ENCODE peak calls at places on chromosomes 6 and 20, in six cellular contexts. One of them, this sample, is unnamed.

GRCh38 chr6:113082691-113083090 is 735.6 kb downstream of the RFPL4B start:
- DNase-seq in esophagus muscularis mucosa: no peak
- DNase-seq in aorta: no peak
- DNase-seq in neuronal stem cell: no peak
- DNase-seq in DND-41: no peak
- DNase-seq in heart right ventricle: no peak
- DNase-seq in this sample: no peak

GRCh38 chr6:12011276-12012112 is 618 bp upstream of the HIVEP1 start:
- DNase-seq in esophagus muscularis mucosa: peak; percentile 100
- DNase-seq in heart right ventricle: peak; percentile 97
- DNase-seq in neuronal stem cell: peak; percentile 94
- DNase-seq in DND-41: peak; percentile 91
- DNase-seq in aorta: peak; percentile 99
- DNase-seq in this sample: peak; percentile 95

GRCh38 chr20:2137552-2138201 is 36.0 kb downstream of the STK35 start:
- DNase-seq in neuronal stem cell: no peak
- DNase-seq in heart right ventricle: no peak
- DNase-seq in DND-41: no peak
- DNase-seq in aorta: no peak
- DNase-seq in esophagus muscularis mucosa: no peak
- DNase-seq in this sample: no peak

GRCh38 chr20:54822407-54822806 is 347.0 kb downstream of the DOK5 start:
- DNase-seq in DND-41: no peak
- DNase-seq in aorta: no peak
- DNase-seq in heart right ventricle: no peak
- DNase-seq in neuronal stem cell: no peak
- DNase-seq in esophagus muscularis mucosa: no peak
- DNase-seq in this sample: no peak

GRCh38 chr6:157814883-157815282 is 8.2 kb upstream of the SNX9 start:
- DNase-seq in aorta: no peak
- DNase-seq in heart right ventricle: no peak
- DNase-seq in esophagus muscularis mucosa: no peak
- DNase-seq in DND-41: peak; percentile 71
- DNase-seq in neuronal stem cell: no peak
- DNase-seq in this sample: no peak

GRCh38 chr6:88629838-88630462 is 333.5 kb downstream of the RNGTT start:
- DNase-seq in heart right ventricle: no peak
- DNase-seq in aorta: no peak
- DNase-seq in neuronal stem cell: peak; percentile 3
- DNase-seq in esophagus muscularis mucosa: no peak
- DNase-seq in DND-41: peak; percentile 84
- DNase-seq in this sample: no peak

GRCh38 chr20:1566701-1567100 is 9.2 kb upstream of the SIRPD start:
- DNase-seq in DND-41: no peak
- DNase-seq in heart right ventricle: no peak
- DNase-seq in neuronal stem cell: no peak
- DNase-seq in esophagus muscularis mucosa: no peak
- DNase-seq in aorta: no peak
- DNase-seq in this sample: no peak

GRCh38 chr6:33213166-33213988 is 5.1 kb downstream of the RING1 start:
- DNase-seq in aorta: peak; percentile 86
- DNase-seq in heart right ventricle: no peak
- DNase-seq in neuronal stem cell: no peak
- DNase-seq in DND-41: no peak
- DNase-seq in esophagus muscularis mucosa: no peak
- DNase-seq in this sample: no peak

GRCh38 chr6:31958741-31959739 is at the start of the genes NELFE and SKIC2:
- DNase-seq in aorta: peak; percentile 100
- DNase-seq in DND-41: peak; percentile 99
- DNase-seq in esophagus muscularis mucosa: peak; percentile 99
- DNase-seq in neuronal stem cell: peak; percentile 96
- DNase-seq in heart right ventricle: peak; percentile 98
- DNase-seq in this sample: peak; percentile 97

GRCh38 chr20:23143098-23143497 is 57.0 kb upstream of the CD93 start:
- DNase-seq in esophagus muscularis mucosa: no peak
- DNase-seq in heart right ventricle: no peak
- DNase-seq in aorta: no peak
- DNase-seq in neuronal stem cell: no peak
- DNase-seq in DND-41: peak; percentile 77
- DNase-seq in this sample: no peak

GRCh38 chr6:33995873-33996475 is 149.9 kb downstream of the GRM4 start:
- DNase-seq in heart right ventricle: no peak
- DNase-seq in esophagus muscularis mucosa: no peak
- DNase-seq in neuronal stem cell: no peak
- DNase-seq in aorta: peak; percentile 27
- DNase-seq in DND-41: no peak
- DNase-seq in this sample: no peak

GRCh38 chr20:63709149-63709527 is 1.3 kb downstream of the ZGPAT start:
- DNase-seq in aorta: no peak
- DNase-seq in heart right ventricle: no peak
- DNase-seq in DND-41: no peak
- DNase-seq in neuronal stem cell: no peak
- DNase-seq in esophagus muscularis mucosa: no peak
- DNase-seq in this sample: no peak

GRCh38 chr6:170074435-170074834 is 216.4 kb downstream of the DLL1 start:
- DNase-seq in heart right ventricle: no peak
- DNase-seq in DND-41: no peak
- DNase-seq in aorta: peak; percentile 52
- DNase-seq in esophagus muscularis mucosa: no peak
- DNase-seq in neuronal stem cell: no peak
- DNase-seq in this sample: no peak

GRCh38 chr20:36439040-36439730 is 102.1 kb upstream of the MYL9 start:
- DNase-seq in aorta: peak; percentile 87
- DNase-seq in neuronal stem cell: peak; percentile 65
- DNase-seq in heart right ventricle: peak; percentile 64
- DNase-seq in esophagus muscularis mucosa: no peak
- DNase-seq in DND-41: peak; percentile 70
- DNase-seq in this sample: peak; percentile 38

GRCh38 chr20:4247898-4248858 is 232.8 kb upstream of the RNF24 start:
- DNase-seq in aorta: no peak
- DNase-seq in DND-41: no peak
- DNase-seq in heart right ventricle: no peak
- DNase-seq in esophagus muscularis mucosa: no peak
- DNase-seq in neuronal stem cell: no peak
- DNase-seq in this sample: no peak

GRCh38 chr6:66662196-66662595 is 955.2 kb upstream of the EYS start:
- DNase-seq in neuronal stem cell: no peak
- DNase-seq in DND-41: no peak
- DNase-seq in aorta: no peak
- DNase-seq in esophagus muscularis mucosa: no peak
- DNase-seq in heart right ventricle: no peak
- DNase-seq in this sample: no peak

GRCh38 chr6:41813469-41813868 is 26.0 kb downstream of the TOMM6 start:
- DNase-seq in heart right ventricle: no peak
- DNase-seq in esophagus muscularis mucosa: no peak
- DNase-seq in DND-41: no peak
- DNase-seq in aorta: no peak
- DNase-seq in neuronal stem cell: no peak
- DNase-seq in this sample: no peak

GRCh38 chr6:156904176-156904967 is 127.2 kb downstream of the ARID1B start:
- DNase-seq in neuronal stem cell: no peak
- DNase-seq in heart right ventricle: no peak
- DNase-seq in aorta: no peak
- DNase-seq in DND-41: no peak
- DNase-seq in esophagus muscularis mucosa: no peak
- DNase-seq in this sample: no peak

GRCh38 chr20:20568604-20569205 is 143.7 kb downstream of the RALGAPA2 start:
- DNase-seq in neuronal stem cell: peak; percentile 35
- DNase-seq in DND-41: peak; percentile 41
- DNase-seq in aorta: no peak
- DNase-seq in esophagus muscularis mucosa: no peak
- DNase-seq in heart right ventricle: no peak
- DNase-seq in this sample: peak; percentile 57

GRCh38 chr6:151679081-151679480 is 128.4 kb upstream of the ESR1 start:
- DNase-seq in DND-41: no peak
- DNase-seq in esophagus muscularis mucosa: no peak
- DNase-seq in aorta: no peak
- DNase-seq in heart right ventricle: peak; percentile 17
- DNase-seq in neuronal stem cell: no peak
- DNase-seq in this sample: no peak

DNA sequence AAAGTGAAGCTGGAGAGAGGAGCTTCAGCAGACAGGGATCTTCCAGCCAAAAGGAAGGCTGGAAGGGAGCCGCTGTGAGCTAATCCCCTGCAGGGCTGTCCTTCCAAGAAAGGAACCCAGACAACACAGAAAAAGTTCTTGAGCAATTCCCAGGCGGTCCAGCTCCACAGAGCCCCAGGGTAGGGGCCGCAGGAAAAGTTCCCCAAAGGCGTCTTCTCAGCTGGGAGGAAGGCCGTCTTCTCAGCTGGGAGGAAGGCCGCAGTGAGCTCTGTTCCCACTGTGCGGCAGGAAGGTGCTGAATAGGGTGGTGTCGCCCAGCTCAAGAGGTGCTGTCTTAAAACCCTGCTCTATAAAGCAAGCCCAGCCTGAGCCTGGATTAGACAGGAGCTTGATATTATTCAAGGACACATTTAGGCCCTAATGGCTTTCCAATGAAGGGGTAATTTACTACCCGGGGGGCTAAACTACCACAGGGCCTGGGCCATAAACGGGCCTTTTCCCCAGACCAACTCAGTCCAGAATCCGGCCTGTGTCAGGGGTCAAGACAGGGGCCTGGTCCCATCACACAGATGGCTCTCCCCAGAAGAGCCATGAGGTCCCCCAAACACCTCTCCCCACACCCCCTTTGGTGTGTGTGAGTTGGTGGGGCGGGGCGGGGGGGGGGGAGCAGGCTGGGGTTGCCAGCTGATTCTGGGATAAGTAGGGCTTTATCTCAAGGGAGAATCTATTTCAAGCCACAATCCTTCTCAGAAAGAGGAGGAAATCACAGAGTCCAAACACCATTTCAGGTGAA is 103.6 kb downstream of the NOL4L start:
- DNase-seq in esophagus muscularis mucosa: no peak
- DNase-seq in aorta: peak; percentile 73
- DNase-seq in neuronal stem cell: no peak
- DNase-seq in heart right ventricle: no peak
- DNase-seq in DND-41: no peak
- DNase-seq in this sample: no peak
- H3K4me1 ChIP-seq in esophagus muscularis mucosa: peaks cover 77% of the 10 kb centered on the region
- H3K4me1 ChIP-seq in aorta: no peaks in the 10 kb centered on the region
- H3K4me1 ChIP-seq in neuronal stem cell: peaks cover 29% of the 10 kb centered on the region
- H3K4me1 ChIP-seq in heart right ventricle: peaks cover 60% of the 10 kb centered on the region
- H3K4me1 ChIP-seq in DND-41: peaks cover 43% of the 10 kb centered on the region
- H3K4me1 ChIP-seq in this sample: peaks cover 53% of the 10 kb centered on the region

GRCh38 chr20:34507661-34508060 is 8.6 kb upstream of the DYNLRB1 start:
- DNase-seq in DND-41: no peak
- DNase-seq in neuronal stem cell: no peak
- DNase-seq in aorta: no peak
- DNase-seq in heart right ventricle: no peak
- DNase-seq in esophagus muscularis mucosa: no peak
- DNase-seq in this sample: no peak
- H3K36me3 ChIP-seq in DND-41: peaks cover 75% of the 10 kb centered on the region
- H3K36me3 ChIP-seq in neuronal stem cell: peaks cover 96% of the 10 kb centered on the region
- H3K36me3 ChIP-seq in aorta: peaks cover 5% of the 10 kb centered on the region
- H3K36me3 ChIP-seq in heart right ventricle: no peaks in the 10 kb centered on the region
- H3K36me3 ChIP-seq in esophagus muscularis mucosa: peaks cover 46% of the 10 kb centered on the region
- H3K36me3 ChIP-seq in this sample: peaks cover 43% of the 10 kb centered on the region

DNA sequence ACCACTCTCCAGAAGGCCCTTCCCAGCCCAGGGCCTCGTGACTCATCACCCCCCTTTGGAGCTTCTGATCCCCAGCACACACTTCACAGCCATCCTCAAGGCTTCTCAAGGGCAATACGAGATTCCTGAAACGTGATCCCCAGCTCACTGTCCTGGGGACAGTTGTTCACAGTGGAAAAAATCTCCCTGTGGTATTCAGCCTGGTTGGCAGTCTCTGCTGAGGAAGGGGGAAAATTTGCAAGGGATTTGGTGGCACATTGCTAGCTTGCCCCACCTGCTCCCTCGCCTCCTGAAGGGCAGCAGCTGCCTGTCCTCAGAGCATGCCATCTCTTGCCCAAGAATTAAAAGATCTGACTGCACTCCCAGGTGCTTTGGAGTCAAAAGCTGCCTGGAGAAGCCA is 20.7 kb upstream of the PKHD1 start:
- DNase-seq in esophagus muscularis mucosa: peak; percentile 66
- DNase-seq in heart right ventricle: no peak
- DNase-seq in aorta: no peak
- DNase-seq in DND-41: peak; percentile 20
- DNase-seq in neuronal stem cell: no peak
- DNase-seq in this sample: no peak
- H3K27me3 ChIP-seq in esophagus muscularis mucosa: no peaks in the 10 kb centered on the region
- H3K27me3 ChIP-seq in heart right ventricle: peaks cover 8% of the 10 kb centered on the region
- H3K27me3 ChIP-seq in aorta: no peaks in the 10 kb centered on the region
- H3K27me3 ChIP-seq in DND-41: no peaks in the 10 kb centered on the region
- H3K27me3 ChIP-seq in neuronal stem cell: no peaks in the 10 kb centered on the region
- H3K27me3 ChIP-seq in this sample: no peaks in the 10 kb centered on the region

GRCh38 chr6:35718354-35718695 is 18.5 kb upstream of the ARMC12 start:
- DNase-seq in DND-41: no peak
- DNase-seq in aorta: no peak
- DNase-seq in heart right ventricle: no peak
- DNase-seq in neuronal stem cell: no peak
- DNase-seq in esophagus muscularis mucosa: no peak
- DNase-seq in this sample: no peak
- H3K4me1 ChIP-seq in DND-41: peaks cover 42% of the 10 kb centered on the region
- H3K4me1 ChIP-seq in aorta: no peaks in the 10 kb centered on the region
- H3K4me1 ChIP-seq in heart right ventricle: peaks cover 47% of the 10 kb centered on the region
- H3K4me1 ChIP-seq in neuronal stem cell: peaks cover 31% of the 10 kb centered on the region
- H3K4me1 ChIP-seq in esophagus muscularis mucosa: peaks cover 71% of the 10 kb centered on the region
- H3K4me1 ChIP-seq in this sample: peaks cover 26% of the 10 kb centered on the region

DNA sequence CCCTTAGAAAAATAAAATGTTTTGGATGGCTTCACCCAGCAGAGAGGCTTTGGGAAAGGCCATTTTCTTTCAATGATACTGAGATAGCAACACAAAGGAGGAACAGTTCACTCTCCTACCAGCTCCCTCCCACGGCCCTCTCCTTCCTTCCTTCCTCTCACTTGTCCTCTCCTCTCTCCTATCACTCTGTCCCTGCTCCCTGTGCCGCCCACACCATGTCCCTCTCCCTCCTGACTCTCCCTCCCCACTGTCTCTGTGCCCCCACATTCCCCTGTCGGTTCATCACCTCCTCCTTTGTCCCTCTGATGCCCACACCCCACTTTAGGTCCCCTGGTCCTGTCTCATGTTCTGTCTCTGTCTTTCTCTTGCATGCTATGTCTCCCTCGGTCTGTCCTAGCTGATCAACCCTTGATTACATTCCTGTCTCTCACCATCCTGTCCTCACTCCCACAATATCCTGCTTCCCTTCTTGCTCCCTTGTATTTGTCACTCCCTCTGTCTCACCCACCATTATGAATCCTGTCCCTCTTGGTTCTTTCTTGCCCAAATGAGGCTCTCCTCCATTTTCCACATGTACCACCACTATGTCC is 30.1 kb downstream of the ELMO2 start:
- DNase-seq in heart right ventricle: no peak
- DNase-seq in DND-41: no peak
- DNase-seq in neuronal stem cell: no peak
- DNase-seq in esophagus muscularis mucosa: no peak
- DNase-seq in aorta: no peak
- DNase-seq in this sample: no peak
- H3K36me3 ChIP-seq in heart right ventricle: peaks cover 7% of the 10 kb centered on the region
- H3K36me3 ChIP-seq in DND-41: peaks cover 91% of the 10 kb centered on the region
- H3K36me3 ChIP-seq in neuronal stem cell: peaks cover 98% of the 10 kb centered on the region
- H3K36me3 ChIP-seq in esophagus muscularis mucosa: peaks cover 100% of the 10 kb centered on the region
- H3K36me3 ChIP-seq in aorta: peaks cover 22% of the 10 kb centered on the region
- H3K36me3 ChIP-seq in this sample: peaks cover 94% of the 10 kb centered on the region

GRCh38 chr6:136728976-136729515 is 63.2 kb downstream of the MAP3K5 start:
- DNase-seq in DND-41: no peak
- DNase-seq in neuronal stem cell: no peak
- DNase-seq in aorta: no peak
- DNase-seq in esophagus muscularis mucosa: no peak
- DNase-seq in heart right ventricle: no peak
- DNase-seq in this sample: no peak
- H3K27me3 ChIP-seq in DND-41: peaks cover 4% of the 10 kb centered on the region
- H3K27me3 ChIP-seq in neuronal stem cell: no peaks in the 10 kb centered on the region
- H3K27me3 ChIP-seq in aorta: no peaks in the 10 kb centered on the region
- H3K27me3 ChIP-seq in esophagus muscularis mucosa: no peaks in the 10 kb centered on the region
- H3K27me3 ChIP-seq in heart right ventricle: no peaks in the 10 kb centered on the region
- H3K27me3 ChIP-seq in this sample: no peaks in the 10 kb centered on the region

GRCh38 chr6:80872951-80873308 is 766.5 kb downstream of the BCKDHB start:
- DNase-seq in aorta: no peak
- DNase-seq in heart right ventricle: no peak
- DNase-seq in DND-41: no peak
- DNase-seq in esophagus muscularis mucosa: no peak
- DNase-seq in neuronal stem cell: no peak
- DNase-seq in this sample: no peak
- H3K4me1 ChIP-seq in aorta: no peaks in the 10 kb centered on the region
- H3K4me1 ChIP-seq in heart right ventricle: no peaks in the 10 kb centered on the region
- H3K4me1 ChIP-seq in DND-41: no peaks in the 10 kb centered on the region
- H3K4me1 ChIP-seq in esophagus muscularis mucosa: no peaks in the 10 kb centered on the region
- H3K4me1 ChIP-seq in neuronal stem cell: peaks cover 2% of the 10 kb centered on the region
- H3K4me1 ChIP-seq in this sample: no peaks in the 10 kb centered on the region